ENCODE peak calls at places on chromosomes 6 and 20, in six cellular contexts. I is H9, H is neuronal stem cell, F is mesenchymal stem cell, E is mesendoderm, T is H1. B is an unnamed sample.

GRCh38 chr6:33298773-33299236 is at the start of gene RGL2:
- DNase-seq in I (no peak), H (no peak), F (peak; percentile 72), E (no peak), T (no peak), B (peak; percentile 33)

GRCh38 chr6:147283460-147283859 is 79.2 kb downstream of the STXBP5 start:
- DNase-seq in I (no peak), H (no peak), F (peak; percentile 20), E (peak; percentile 6), T (no peak), B (peak; percentile 73)

GRCh38 chr20:17822039-17822438 is 122.3 kb downstream of the BANF2 start:
- DNase-seq in I (no peak), H (no peak), F (peak; percentile 75), E (no peak), T (no peak), B (peak; percentile 72)

GRCh38 chr6:57085441-57085840 is 4.5 kb upstream of the ZNF451 start:
- DNase-seq in I (no peak), H (no peak), F (no peak), E (no peak), T (no peak), B (peak; percentile 22)

GRCh38 chr6:139917943-139918342 is 543.5 kb upstream of the CITED2 start:
- DNase-seq in I (no peak), H (no peak), F (no peak), E (no peak), T (no peak), B (no peak)

GRCh38 chr20:2206957-2207769 is 88.6 kb upstream of the TGM3 start:
- DNase-seq in I (peak; percentile 85), H (peak; percentile 73), F (peak; percentile 29), E (peak; percentile 88), T (peak; percentile 39), B (peak; percentile 28)

GRCh38 chr6:41670703-41671360 is 32.6 kb downstream of the MDFI start:
- DNase-seq in I (no peak), H (no peak), F (no peak), E (no peak), T (no peak), B (no peak)

GRCh38 chr6:135600931-135601330 is 103.4 kb upstream of the AHI1 start:
- DNase-seq in I (no peak), H (no peak), F (no peak), E (no peak), T (no peak), B (no peak)

GRCh38 chr6:105771313-105771970 is 314.7 kb upstream of the PRDM1 start:
- DNase-seq in I (no peak), H (no peak), F (no peak), E (no peak), T (no peak), B (peak; percentile 65)

GRCh38 chr6:33794910-33795615 is 6.1 kb upstream of the LEMD2 start:
- DNase-seq in I (peak; percentile 64), H (no peak), F (no peak), E (peak; percentile 92), T (no peak), B (no peak)

GRCh38 chr6:83192871-83193746 is at the start of the genes PGM3 and RWDD2A:
- DNase-seq in I (peak; percentile 91), H (peak; percentile 86), F (peak; percentile 93), E (peak; percentile 94), T (peak; percentile 54), B (peak; percentile 84)

GRCh38 chr6:83199173-83199864 is 6.2 kb downstream of the RWDD2A start:
- DNase-seq in I (no peak), H (no peak), F (no peak), E (no peak), T (no peak), B (no peak)

GRCh38 chr6:83199865-83200230 is 6.7 kb downstream of the RWDD2A start:
- DNase-seq in I (no peak), H (no peak), F (peak; percentile 52), E (no peak), T (no peak), B (peak; percentile 92)

GRCh38 chr6:83193747-83194582 is 808 bp downstream of the RWDD2A start:
- DNase-seq in I (peak; percentile 88), H (peak; percentile 67), F (peak; percentile 59), E (peak; percentile 77), T (peak; percentile 46), B (no peak)

DNA sequence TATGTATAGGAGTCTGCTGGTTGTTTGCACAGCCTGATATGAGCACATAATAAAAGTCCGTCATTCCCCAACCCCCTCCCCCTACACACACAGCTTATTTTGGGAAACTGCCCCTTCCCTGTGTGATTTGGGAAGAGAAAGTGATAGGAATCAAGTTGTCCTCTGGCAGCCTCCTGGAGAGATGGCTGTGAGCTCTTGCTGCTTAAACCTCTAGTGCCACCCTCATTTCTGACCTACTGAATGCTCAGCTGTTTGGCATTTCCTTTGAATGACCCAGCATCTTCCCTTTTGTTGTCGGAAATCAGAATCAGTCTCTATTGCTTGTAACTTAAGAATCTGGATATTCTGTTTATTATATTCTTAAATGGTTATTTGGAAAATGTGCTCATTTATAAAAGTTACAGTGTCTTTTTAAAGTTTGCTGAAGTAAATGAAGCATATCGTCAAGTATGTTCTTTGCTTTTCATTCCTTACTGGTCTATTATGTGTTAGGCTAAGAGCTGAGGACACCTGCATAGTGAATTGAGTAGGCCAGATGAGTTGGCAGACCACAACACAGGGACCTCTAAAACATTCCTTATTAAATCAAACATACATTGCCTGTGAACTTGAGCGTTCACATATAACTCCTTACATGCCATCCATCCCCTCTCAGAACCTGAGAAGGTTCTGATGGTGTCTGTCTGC is 5.5 kb downstream of the RWDD2A start:
- DNase-seq in I (no peak), H (no peak), F (no peak), E (no peak), T (no peak), B (peak; percentile 69)
- H2BK15ac ChIP-seq in I (no peak overlapping the region), H (no peak overlapping the region), F (no peak overlapping the region), E (no peak overlapping the region), T (no peak overlapping the region), B (peak overlapping the region; percentile 20)

DNA sequence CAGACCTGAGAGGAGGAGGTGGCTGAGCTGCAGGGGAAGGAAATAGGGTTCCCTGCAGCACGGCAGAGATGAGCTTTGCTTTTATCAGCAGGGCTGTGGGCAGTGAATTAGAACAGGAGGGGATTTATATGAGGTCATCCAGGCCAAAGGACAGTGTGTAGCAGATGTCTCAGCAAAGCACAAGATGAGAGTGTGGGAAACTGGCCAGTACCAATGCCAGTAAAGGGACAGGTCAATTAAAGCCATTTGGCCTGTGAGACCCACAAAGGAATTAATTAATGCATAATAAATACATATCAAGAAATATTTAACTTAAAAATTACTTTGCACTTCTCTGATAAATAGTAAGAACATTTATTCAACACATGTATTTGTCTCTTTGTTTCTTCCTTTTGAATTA is at the start of gene DEFB119:
- DNase-seq in I (no peak), H (no peak), F (no peak), E (no peak), T (no peak), B (no peak)
- H2BK15ac ChIP-seq in I (no peak within 1 kb of the TSS), H (no peak within 1 kb of the TSS), F (no peak within 1 kb of the TSS), E (no peak within 1 kb of the TSS), T (no peak within 1 kb of the TSS), B (no peak within 1 kb of the TSS)

GRCh38 chr6:158633127-158633526 is 11.4 kb downstream of the DYNLT1 start:
- DNase-seq in I (no peak), H (no peak), F (no peak), E (no peak), T (no peak), B (no peak)

GRCh38 chr6:158630944-158631616 is 13.5 kb downstream of the DYNLT1 start:
- DNase-seq in I (no peak), H (no peak), F (no peak), E (no peak), T (no peak), B (peak; percentile 68)

GRCh38 chr6:158629376-158630221 is 14.9 kb downstream of the DYNLT1 start:
- DNase-seq in I (peak; percentile 63), H (no peak), F (no peak), E (peak; percentile 67), T (no peak), B (no peak)

GRCh38 chr6:158634695-158635426 is 9.7 kb downstream of the DYNLT1 start:
- DNase-seq in I (no peak), H (no peak), F (no peak), E (no peak), T (no peak), B (no peak)

GRCh38 chr6:158631678-158632537 is 12.6 kb downstream of the DYNLT1 start:
- DNase-seq in I (no peak), H (no peak), F (peak; percentile 85), E (no peak), T (no peak), B (peak; percentile 97)
- H2BK15ac ChIP-seq in I (no peak overlapping the region), H (no peak overlapping the region), F (no peak overlapping the region), E (no peak overlapping the region), T (no peak overlapping the region), B (no peak overlapping the region)

GRCh38 chr6:31510007-31510406 is 12.1 kb downstream of the MICB start:
- DNase-seq in I (no peak), H (no peak), F (no peak), E (no peak), T (no peak), B (no peak)

GRCh38 chr6:31513456-31514165 is 15.2 kb upstream of the MCCD1 start:
- DNase-seq in I (no peak), H (no peak), F (no peak), E (no peak), T (no peak), B (no peak)
- H2BK15ac ChIP-seq in I (no peak overlapping the region), H (no peak overlapping the region), F (no peak overlapping the region), E (no peak overlapping the region), T (no peak overlapping the region), B (no peak overlapping the region)

DNA sequence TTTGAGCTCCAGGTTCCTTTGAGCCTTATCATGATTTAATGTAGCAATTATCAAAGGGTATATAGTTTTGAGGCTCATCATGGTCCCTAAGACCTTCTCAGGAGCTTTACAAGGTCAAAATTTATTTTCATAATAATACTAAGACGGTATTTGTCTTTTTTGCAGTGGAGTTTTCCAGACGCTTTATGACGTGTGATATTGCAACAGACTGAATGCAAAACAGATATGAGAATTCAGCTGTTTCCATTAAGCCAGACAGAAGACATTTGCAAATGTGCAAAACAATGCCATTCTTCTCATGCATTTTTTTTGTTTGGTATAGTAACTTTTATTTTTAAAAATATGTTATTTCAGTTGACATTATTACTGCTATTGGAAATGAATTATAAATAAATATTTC is 24.7 kb upstream of the CNKSR3 start:
- DNase-seq in I (no peak), H (no peak), F (no peak), E (no peak), T (no peak), B (no peak)
- H2BK15ac ChIP-seq in I (no peak overlapping the region), H (no peak overlapping the region), F (no peak overlapping the region), E (no peak overlapping the region), T (no peak overlapping the region), B (no peak overlapping the region)

GRCh38 chr6:84847349-84848160 is 83.2 kb upstream of the TBX18 start:
- DNase-seq in I (no peak), H (no peak), F (peak; percentile 14), E (no peak), T (no peak), B (no peak)
- H2BK15ac ChIP-seq in I (no peak overlapping the region), H (no peak overlapping the region), F (no peak overlapping the region), E (no peak overlapping the region), T (no peak overlapping the region), B (no peak overlapping the region)